ENCODE peak calls at places on chromosomes 6 and 20, in ten cellular contexts. G is A549, U is uterus, O is IMR-90, T is ovary, B is breast epithelium, Q is K562, I is body of pancreas, Z is adrenal gland, Y is HepG2. C is an unnamed sample. For H3K4me1, the result is how much of the 10 kb centered on the place peaks cover.

GRCh38 chr6:37777272-37777736 is 42.2 kb upstream of the ZFAND3 start:
- DNase-seq in T (no peak), U (no peak), G (no peak), Q (no peak), B (no peak), Z (no peak), I (no peak), O (no peak), Y (no peak), C (no peak)

GRCh38 chr6:15400572-15401004 is 154.7 kb downstream of the JARID2 start:
- DNase-seq in U (peak), G (peak), Y (no peak), B (no peak), Z (peak), I (peak), O (peak), Q (peak), T (peak), C (peak)

GRCh38 chr20:64066984-64067605 is 4.1 kb downstream of the TCEA2 start:
- DNase-seq in O (no peak), U (no peak), T (no peak), I (no peak), Q (no peak), G (no peak), B (no peak), Y (no peak), Z (no peak), C (no peak)

GRCh38 chr6:35238843-35239289 is 20.7 kb upstream of the ZNF76 start:
- DNase-seq in Y (no peak), U (no peak), I (no peak), Z (no peak), B (no peak), T (peak), O (no peak), G (no peak), Q (no peak), C (peak)

GRCh38 chr6:27288136-27289044 is 23.7 kb downstream of the POM121L2 start:
- DNase-seq in Q (peak), Y (no peak), I (no peak), T (no peak), Z (no peak), O (no peak), U (no peak), B (no peak), G (peak), C (no peak)

GRCh38 chr20:38435555-38435939 is 419 bp upstream of the SNHG17 start:
- DNase-seq in T (no peak), Y (no peak), O (peak), G (no peak), B (no peak), I (no peak), U (no peak), Q (no peak), Z (no peak), C (no peak)

GRCh38 chr6:5762561-5762968 is 244.2 kb downstream of the NRN1 start:
- DNase-seq in U (peak), T (peak), Y (no peak), O (no peak), G (no peak), B (no peak), Q (no peak), Z (no peak), I (no peak), C (no peak)

GRCh38 chr6:42710316-42710715 is 12.1 kb downstream of the PRPH2 start:
- DNase-seq in O (peak), Z (no peak), Y (no peak), G (no peak), B (no peak), I (no peak), Q (no peak), U (no peak), T (no peak), C (no peak)

GRCh38 chr6:117195728-117196127 is 69.6 kb upstream of the VGLL2 start:
- DNase-seq in U (no peak), B (no peak), I (no peak), T (no peak), Z (no peak), Q (no peak), Y (no peak), G (no peak), O (no peak), C (no peak)

GRCh38 chr6:57040011-57040410 is 6.5 kb upstream of the KIAA1586 start:
- DNase-seq in Z (no peak), T (no peak), G (peak), O (no peak), Q (no peak), I (no peak), B (no peak), Y (no peak), U (no peak), C (no peak)

GRCh38 chr20:51427625-51428291 is 114.8 kb downstream of the NFATC2 start:
- DNase-seq in Z (no peak), T (no peak), B (no peak), G (no peak), O (no peak), I (no peak), U (no peak), Y (no peak), Q (no peak), C (no peak)
- H3K27ac ChIP-seq in Z (no peak), T (no peak), B (no peak), G (no peak), O (no peak), I (peak), U (no peak), Y (peak), Q (no peak), C (peak)

GRCh38 chr20:1186367-1186991 is 1.7 kb upstream of the TMEM74B start:
- DNase-seq in T (no peak), Q (no peak), O (no peak), Y (peak), B (no peak), G (no peak), U (no peak), Z (no peak), I (no peak), C (no peak)

GRCh38 chr20:1184260-1184637 is 532 bp downstream of the TMEM74B start:
- DNase-seq in Y (no peak), G (no peak), I (no peak), U (no peak), Z (no peak), B (no peak), O (no peak), T (no peak), Q (no peak), C (no peak)

GRCh38 chr20:1185316-1185741 is 548 bp upstream of the TMEM74B start:
- DNase-seq in U (no peak), O (no peak), Y (no peak), G (no peak), Z (no peak), I (no peak), Q (peak), B (no peak), T (no peak), C (no peak)

GRCh38 chr20:1184638-1185315 is at the start of gene TMEM74B:
- DNase-seq in Q (peak), G (no peak), O (no peak), Y (no peak), U (no peak), Z (no peak), B (no peak), T (no peak), I (no peak), C (no peak)

GRCh38 chr20:1185781-1186334 is 1.1 kb upstream of the TMEM74B start:
- DNase-seq in G (peak), U (no peak), T (no peak), Z (peak), Q (peak), Y (peak), O (peak), I (peak), B (no peak), C (no peak)
- TF ChIP-seq POLR2A in G (no peak), U (no peak), T (no peak), Z (no peak), Q (no peak), Y (no peak), O (no peak), I (no peak), B (no peak), C (no peak)

DNA sequence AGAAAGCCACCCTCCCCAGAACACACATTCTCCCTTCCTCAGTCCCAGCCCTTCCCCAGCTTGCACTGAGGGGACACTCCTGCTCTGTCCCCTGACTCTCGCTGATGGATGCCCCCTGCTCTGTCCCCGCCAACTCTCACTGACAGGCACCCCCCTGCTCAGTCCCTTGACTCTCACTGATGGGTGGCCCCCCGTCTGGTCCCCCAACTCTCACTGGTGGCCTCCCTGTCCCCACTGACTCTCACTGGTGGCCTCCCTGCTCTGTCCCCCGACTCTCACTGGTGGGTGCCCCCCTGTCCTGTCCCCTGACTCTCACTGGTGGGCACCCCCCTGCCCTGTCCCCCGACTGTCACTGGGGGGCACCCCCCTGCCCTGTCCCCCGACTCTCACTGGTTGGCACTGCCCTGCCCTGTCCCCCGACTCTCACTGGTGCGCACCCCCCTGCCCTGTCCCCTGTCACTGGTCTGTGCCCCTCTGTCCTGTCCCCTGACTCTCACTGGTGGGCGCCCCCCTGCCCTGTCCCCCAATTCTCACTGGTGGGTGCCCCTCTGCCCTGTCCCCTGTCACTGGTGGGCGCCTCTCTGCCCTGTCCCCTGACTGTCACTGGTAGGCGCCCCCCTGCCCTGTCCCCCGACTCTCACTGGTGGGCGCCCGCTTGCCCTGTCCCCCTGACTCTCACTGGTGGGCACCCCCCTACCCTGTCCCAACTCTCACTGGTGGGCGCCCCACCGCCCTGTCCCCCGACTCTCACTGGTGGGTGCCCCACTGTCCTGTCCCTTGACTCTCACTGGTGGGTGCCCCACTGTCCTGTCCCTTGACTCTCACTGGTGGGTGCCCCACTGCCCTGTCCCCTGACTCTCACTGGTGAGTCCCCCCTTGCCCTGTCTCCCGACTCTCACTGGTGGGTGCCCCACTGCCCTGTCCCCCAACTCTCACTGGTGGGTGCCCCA is 60.9 kb downstream of the GINS1 start:
- DNase-seq in Q (no peak), I (no peak), B (no peak), Z (no peak), U (no peak), T (no peak), O (no peak), G (no peak), Y (no peak), C (peak)
- H3K4me1 ChIP-seq in Q (under half), I (under half), B (under half), Z (under half), U (under half), T (under half), O (under half), G (under half), Y (under half), C (under half)

GRCh38 chr6:6811151-6812002 is 222.9 kb downstream of the LY86 start:
- DNase-seq in U (peak), Y (peak), T (peak), G (peak), B (peak), Z (peak), O (peak), I (peak), Q (no peak), C (no peak)
- H3K27ac ChIP-seq in U (peak), Y (no peak), T (peak), G (peak), B (peak), Z (peak), O (no peak), I (peak), Q (no peak), C (peak)

GRCh38 chr6:30163918-30164654 is 740 bp downstream of the TRIM15 start:
- DNase-seq in Z (no peak), Y (no peak), T (no peak), I (no peak), Q (no peak), G (no peak), O (no peak), B (no peak), U (no peak), C (no peak)

GRCh38 chr6:30164714-30165113 is 1.4 kb downstream of the TRIM15 start:
- DNase-seq in B (no peak), Q (no peak), I (no peak), Y (no peak), Z (no peak), U (no peak), T (no peak), O (no peak), G (no peak), C (no peak)

GRCh38 chr6:30162265-30163089 is 869 bp upstream of the TRIM15 start:
- DNase-seq in Y (no peak), B (no peak), I (no peak), Q (no peak), T (no peak), G (no peak), Z (no peak), U (no peak), O (no peak), C (no peak)

GRCh38 chr6:30160791-30161261 is at the start of gene TRIM10:
- DNase-seq in Z (no peak), I (no peak), Y (no peak), U (no peak), Q (no peak), O (no peak), T (no peak), G (no peak), B (no peak), C (no peak)

DNA sequence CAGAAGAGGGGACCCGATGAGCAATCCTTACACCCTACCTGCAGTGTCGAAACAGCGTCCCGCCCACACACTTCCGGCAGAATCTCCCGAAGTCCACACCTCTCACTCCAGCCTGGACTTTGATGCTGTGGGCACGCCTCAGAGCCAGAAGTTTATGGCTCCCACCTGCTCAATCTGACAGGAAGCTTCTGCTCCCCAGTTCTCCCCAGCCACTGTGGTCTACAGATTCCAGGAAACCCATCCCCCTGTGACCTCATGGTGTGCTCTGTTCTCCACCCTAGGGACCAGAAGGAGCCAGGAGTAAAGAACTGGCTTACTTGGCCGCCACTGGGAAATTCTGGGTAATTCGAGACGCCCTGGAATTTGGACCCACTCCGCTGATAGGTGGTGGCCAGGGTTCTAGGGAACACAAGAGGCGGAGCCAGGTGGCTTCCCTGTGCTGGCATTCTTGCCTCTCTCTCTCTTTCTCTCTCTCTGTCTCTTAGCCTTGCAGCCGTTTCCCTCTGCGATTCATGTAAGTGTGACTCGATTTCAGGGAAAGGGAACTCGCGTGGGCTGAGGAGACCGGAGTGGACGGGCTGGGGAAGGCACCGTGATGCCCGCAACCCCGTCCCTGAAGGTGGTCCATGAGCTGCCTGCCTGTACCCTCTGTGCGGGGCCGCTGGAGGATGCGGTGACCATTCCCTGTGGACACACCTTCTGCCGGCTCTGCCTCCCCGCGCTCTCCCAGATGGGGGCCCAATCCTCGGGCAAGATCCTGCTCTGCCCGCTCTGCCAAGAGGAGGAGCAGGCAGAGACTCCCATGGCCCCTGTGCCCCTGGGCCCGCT is at the start of gene TRIM15:
- DNase-seq in I (no peak), U (no peak), B (no peak), O (no peak), Q (no peak), T (no peak), Z (no peak), G (no peak), Y (peak), C (no peak)
- TF ChIP-seq POLR2A in I (no peak), U (no peak), B (no peak), O (no peak), Q (no peak), T (no peak), Z (no peak), G (no peak), Y (peak), C (no peak)

DNA sequence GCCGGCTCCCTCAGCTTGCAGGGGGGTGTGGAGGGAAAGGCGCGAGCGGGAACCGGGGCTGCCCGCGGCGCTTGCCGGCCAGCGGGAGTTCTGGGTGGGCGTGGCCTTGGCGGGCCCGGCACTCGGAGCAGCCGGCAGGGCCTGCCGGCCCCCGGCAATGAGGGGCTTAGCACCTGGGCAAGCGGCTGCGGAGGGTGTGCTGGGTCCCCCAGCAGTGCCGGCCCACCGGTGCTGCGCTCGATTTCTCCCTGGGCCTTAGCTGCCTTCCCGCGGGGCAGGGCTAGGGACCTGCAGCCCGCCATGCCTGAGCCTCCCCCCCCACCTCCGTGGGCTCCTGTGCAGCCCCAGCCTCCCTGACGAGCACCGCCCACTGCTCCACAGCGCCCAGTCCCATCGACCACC is 514.5 kb upstream of the GJE1 start:
- DNase-seq in Y (no peak), U (no peak), O (no peak), I (no peak), G (no peak), B (no peak), Z (no peak), Q (no peak), T (no peak), C (peak)
- H3K4me1 ChIP-seq in Y (under half), U (under half), O (under half), I (under half), G (under half), B (under half), Z (under half), Q (under half), T (under half), C (under half)

GRCh38 chr6:105177521-105177920 is 2.3 kb downstream of the POPDC3 start:
- DNase-seq in Q (no peak), I (no peak), Y (no peak), U (no peak), Z (no peak), B (no peak), G (no peak), T (no peak), O (no peak), C (no peak)

GRCh38 chr6:105178110-105178509 is 1.7 kb downstream of the POPDC3 start:
- DNase-seq in B (no peak), Q (no peak), G (peak), O (peak), I (no peak), Y (no peak), U (no peak), Z (no peak), T (no peak), C (no peak)

GRCh38 chr6:105181981-105182515 is 2.2 kb upstream of the POPDC3 start:
- DNase-seq in Y (no peak), U (no peak), G (no peak), T (no peak), Q (no peak), B (no peak), I (no peak), Z (no peak), O (no peak), C (no peak)

GRCh38 chr6:105178636-105179035 is 1.2 kb downstream of the POPDC3 start:
- DNase-seq in G (no peak), Q (no peak), Z (no peak), T (no peak), I (no peak), Y (no peak), B (no peak), U (no peak), O (no peak), C (no peak)

GRCh38 chr6:105179244-105180065 is at the start of gene POPDC3:
- DNase-seq in T (no peak), Q (no peak), I (no peak), B (no peak), Y (no peak), O (peak), G (peak), U (no peak), Z (no peak), C (no peak)
- H3K27ac ChIP-seq in T (no peak), Q (peak), I (no peak), B (no peak), Y (no peak), O (peak), G (peak), U (no peak), Z (no peak), C (no peak)

GRCh38 chr20:46121531-46121930 is 3.4 kb downstream of the CD40 start:
- DNase-seq in Y (no peak), O (no peak), Q (no peak), Z (no peak), I (no peak), T (no peak), B (no peak), U (no peak), G (no peak), C (no peak)

GRCh38 chr20:46123482-46124245 is 5.5 kb downstream of the CD40 start:
- DNase-seq in O (no peak), Q (no peak), B (no peak), I (no peak), Y (no peak), Z (no peak), T (no peak), G (no peak), U (no peak), C (peak)

GRCh38 chr20:46122071-46122470 is 4.0 kb downstream of the CD40 start:
- DNase-seq in G (no peak), B (no peak), T (no peak), Y (peak), I (no peak), Q (no peak), O (peak), Z (no peak), U (no peak), C (no peak)

GRCh38 chr20:46120136-46120535 is 2.0 kb downstream of the CD40 start:
- DNase-seq in B (no peak), Z (no peak), U (no peak), I (no peak), Y (no peak), Q (no peak), G (no peak), O (no peak), T (no peak), C (no peak)

DNA sequence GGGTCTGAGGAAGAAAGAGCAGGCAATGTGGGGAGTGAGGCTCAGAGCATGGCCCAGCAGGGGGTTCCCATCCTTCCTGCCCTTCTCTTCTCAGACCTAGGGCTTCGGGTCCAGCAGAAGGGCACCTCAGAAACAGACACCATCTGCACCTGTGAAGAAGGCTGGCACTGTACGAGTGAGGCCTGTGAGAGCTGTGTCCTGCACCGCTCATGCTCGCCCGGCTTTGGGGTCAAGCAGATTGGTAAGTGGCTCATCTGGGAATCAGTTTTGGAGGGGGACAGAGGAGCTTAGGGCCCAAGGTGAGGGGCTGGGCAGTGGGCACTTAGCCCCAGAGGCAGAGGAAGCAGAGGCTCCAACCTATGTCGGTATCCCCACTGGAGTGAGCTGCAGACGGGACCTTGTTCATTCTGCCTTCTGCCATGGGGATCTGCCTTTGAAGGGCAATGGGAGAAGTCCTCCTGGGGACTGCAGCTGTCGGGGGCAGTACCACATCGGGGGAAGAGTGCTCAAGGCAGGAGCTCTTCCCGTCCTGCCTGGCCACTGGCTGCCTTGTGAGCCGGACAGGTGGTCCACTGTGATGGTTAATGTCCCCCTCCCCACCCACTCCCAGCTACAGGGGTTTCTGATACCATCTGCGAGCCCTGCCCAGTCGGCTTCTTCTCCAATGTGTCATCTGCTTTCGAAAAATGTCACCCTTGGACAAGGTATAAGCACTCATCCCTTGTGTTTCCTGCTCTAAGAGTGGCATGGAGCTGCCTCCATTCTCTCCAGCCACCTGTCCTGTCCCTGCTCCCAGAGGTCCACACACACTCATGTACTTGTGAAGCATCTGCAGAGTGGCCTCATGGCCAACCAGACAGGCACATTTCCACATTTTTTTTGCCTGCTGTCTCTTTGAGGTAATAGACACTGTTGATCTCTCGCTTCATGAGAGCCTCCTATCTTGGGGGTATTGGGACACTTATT is 4.7 kb downstream of the CD40 start:
- DNase-seq in Z (no peak), G (no peak), B (no peak), O (no peak), I (no peak), U (no peak), Q (no peak), T (no peak), Y (no peak), C (no peak)
- TF ChIP-seq POLR2A in Z (no peak), G (no peak), B (no peak), O (no peak), I (no peak), U (no peak), Q (no peak), T (no peak), Y (no peak), C (no peak)

C was measured in spleen.